ENCODE peak calls at places on chromosome 6, in six cellular contexts. F, M, R, G, O and A are unnamed samples. For H3K4me1, the result is how much of the 10 kb centered on the place peaks cover.

GRCh38 chr6:132388291-132388690 is 13.0 kb downstream of the MOXD1 start:
- DNase-seq in R (no peak), O (no peak), M (no peak), G (no peak), F (no peak), A (no peak)

GRCh38 chr6:150667977-150668716 is 68.5 kb downstream of the PLEKHG1 start:
- DNase-seq in R (peak), M (peak), O (no peak), G (peak), F (peak), A (peak)

GRCh38 chr6:150456466-150456865 is 87.7 kb downstream of the IYD start:
- DNase-seq in O (no peak), M (no peak), G (no peak), F (no peak), R (no peak), A (no peak)

GRCh38 chr6:11653028-11653583 is 115.6 kb downstream of the TMEM170B start:
- DNase-seq in O (peak), R (no peak), F (peak), G (no peak), M (no peak), A (peak)

GRCh38 chr6:19788684-19789083 is 48.5 kb upstream of the ID4 start:
- DNase-seq in G (no peak), M (no peak), R (no peak), O (no peak), F (no peak), A (no peak)

GRCh38 chr6:38319259-38320255 is 320.2 kb downstream of the BTBD9 start:
- DNase-seq in G (no peak), F (no peak), R (no peak), M (peak), O (no peak), A (no peak)

GRCh38 chr6:73704260-73704659 is 8.3 kb downstream of the CD109 start:
- DNase-seq in O (no peak), F (peak), M (peak), G (peak), R (no peak), A (no peak)

GRCh38 chr6:41878961-41879405 is 16.2 kb downstream of the USP49 start:
- DNase-seq in F (no peak), O (no peak), M (no peak), G (no peak), R (no peak), A (no peak)

GRCh38 chr6:156881687-156882629 is 104.8 kb downstream of the ARID1B start:
- DNase-seq in O (no peak), M (no peak), R (no peak), F (no peak), G (no peak), A (no peak)

GRCh38 chr6:35300848-35301247 is 3.2 kb downstream of the DEF6 start:
- DNase-seq in M (no peak), G (no peak), R (no peak), F (no peak), O (peak), A (no peak)

GRCh38 chr6:16127471-16127870 is 1.4 kb upstream of the MYLIP start:
- DNase-seq in G (no peak), O (no peak), R (no peak), F (no peak), M (no peak), A (no peak)

GRCh38 chr6:11575408-11576033 is 38.0 kb downstream of the TMEM170B start:
- DNase-seq in F (peak), O (peak), M (peak), G (no peak), R (no peak), A (no peak)

GRCh38 chr6:31204751-31205145 is 34.3 kb upstream of the POU5F1 start:
- DNase-seq in R (no peak), F (no peak), M (no peak), G (no peak), O (no peak), A (no peak)

GRCh38 chr6:163367388-163368183 is 46.9 kb upstream of the QKI start:
- DNase-seq in G (no peak), M (no peak), O (no peak), F (no peak), R (no peak), A (no peak)

GRCh38 chr6:6556162-6556737 is 32.3 kb upstream of the LY86 start:
- DNase-seq in R (no peak), F (no peak), O (no peak), M (no peak), G (no peak), A (no peak)

GRCh38 chr6:119129148-119129967 is 50.9 kb upstream of the FAM184A start:
- DNase-seq in O (peak), F (peak), M (no peak), R (no peak), G (no peak), A (no peak)

GRCh38 chr6:24743265-24743943 is 24.4 kb upstream of the C6orf62 start:
- DNase-seq in O (no peak), R (no peak), F (peak), G (no peak), M (peak), A (no peak)

GRCh38 chr6:86966271-86966670 is 28.9 kb downstream of the HTR1E start:
- DNase-seq in O (no peak), F (no peak), G (no peak), M (no peak), R (no peak), A (no peak)

GRCh38 chr6:146892613-146893401 is 294.0 kb downstream of the ADGB start:
- DNase-seq in R (no peak), G (no peak), M (no peak), F (peak), O (no peak), A (no peak)

GRCh38 chr6:157841211-157841840 is 18.3 kb downstream of the SNX9 start:
- DNase-seq in G (no peak), R (no peak), F (peak), M (no peak), O (no peak), A (no peak)

GRCh38 chr6:104952911-104953409 is 3.9 kb upstream of the LIN28B start:
- DNase-seq in F (no peak), R (no peak), M (no peak), O (no peak), G (no peak), A (no peak)
- H3K4me1 ChIP-seq in F (under half), R (under half), M (under half), O (under half), G (under half), A (under half)

GRCh38 chr6:75117701-75118100 is 88.2 kb downstream of the COL12A1 start:
- DNase-seq in R (no peak), M (no peak), F (no peak), G (no peak), O (no peak), A (no peak)

GRCh38 chr6:75114795-75115194 is 91.1 kb downstream of the COL12A1 start:
- DNase-seq in G (no peak), F (no peak), R (no peak), M (no peak), O (no peak), A (no peak)

GRCh38 chr6:75116946-75117345 is 88.9 kb downstream of the COL12A1 start:
- DNase-seq in F (no peak), R (no peak), O (no peak), M (no peak), G (no peak), A (no peak)

GRCh38 chr6:75113446-75113845 is 92.4 kb downstream of the COL12A1 start:
- DNase-seq in R (no peak), M (no peak), F (no peak), G (no peak), O (no peak), A (no peak)

DNA sequence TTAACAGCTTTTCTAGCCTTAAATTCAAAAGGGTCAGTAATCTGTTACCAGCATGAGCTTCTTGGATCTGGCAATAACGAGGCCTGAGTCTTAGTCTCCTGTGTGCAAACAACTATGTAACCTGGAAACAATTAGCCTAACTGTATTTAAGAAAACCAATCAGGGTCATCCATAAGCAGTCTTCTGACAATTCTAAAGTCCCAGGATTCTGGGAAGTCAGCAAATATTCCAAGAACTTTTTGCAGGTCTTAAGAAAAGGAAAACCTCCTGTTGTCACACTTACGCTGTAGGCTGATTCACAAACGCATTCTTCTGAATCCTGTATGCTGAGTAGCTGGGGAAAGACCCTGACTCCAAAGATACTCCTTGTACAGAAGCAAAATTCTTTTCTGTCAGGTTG is 90.4 kb downstream of the COL12A1 start:
- DNase-seq in O (no peak), R (no peak), G (no peak), F (no peak), M (no peak), A (no peak)
- H3K4me3 ChIP-seq in O (no peak), R (no peak), G (no peak), F (no peak), M (no peak), A (no peak)

GRCh38 chr6:108746411-108746810 is 101.8 kb upstream of the ARMC2 start:
- DNase-seq in G (no peak), F (peak), M (no peak), R (no peak), O (no peak), A (no peak)

GRCh38 chr6:108746841-108747575 is 101.2 kb upstream of the ARMC2 start:
- DNase-seq in M (no peak), F (no peak), R (no peak), O (no peak), G (no peak), A (no peak)

GRCh38 chr6:108748959-108749358 is 99.3 kb upstream of the ARMC2 start:
- DNase-seq in F (peak), O (no peak), M (no peak), G (no peak), R (no peak), A (no peak)

GRCh38 chr6:108745664-108746336 is 102.4 kb upstream of the ARMC2 start:
- DNase-seq in M (no peak), F (no peak), G (no peak), O (no peak), R (no peak), A (no peak)

GRCh38 chr6:108748063-108748462 is 100.2 kb upstream of the ARMC2 start:
- DNase-seq in M (no peak), F (no peak), O (no peak), G (no peak), R (no peak), A (no peak)
- H3K4me1 ChIP-seq in M (under half), F (half or more), O (under half), G (under half), R (under half), A (under half)

DNA sequence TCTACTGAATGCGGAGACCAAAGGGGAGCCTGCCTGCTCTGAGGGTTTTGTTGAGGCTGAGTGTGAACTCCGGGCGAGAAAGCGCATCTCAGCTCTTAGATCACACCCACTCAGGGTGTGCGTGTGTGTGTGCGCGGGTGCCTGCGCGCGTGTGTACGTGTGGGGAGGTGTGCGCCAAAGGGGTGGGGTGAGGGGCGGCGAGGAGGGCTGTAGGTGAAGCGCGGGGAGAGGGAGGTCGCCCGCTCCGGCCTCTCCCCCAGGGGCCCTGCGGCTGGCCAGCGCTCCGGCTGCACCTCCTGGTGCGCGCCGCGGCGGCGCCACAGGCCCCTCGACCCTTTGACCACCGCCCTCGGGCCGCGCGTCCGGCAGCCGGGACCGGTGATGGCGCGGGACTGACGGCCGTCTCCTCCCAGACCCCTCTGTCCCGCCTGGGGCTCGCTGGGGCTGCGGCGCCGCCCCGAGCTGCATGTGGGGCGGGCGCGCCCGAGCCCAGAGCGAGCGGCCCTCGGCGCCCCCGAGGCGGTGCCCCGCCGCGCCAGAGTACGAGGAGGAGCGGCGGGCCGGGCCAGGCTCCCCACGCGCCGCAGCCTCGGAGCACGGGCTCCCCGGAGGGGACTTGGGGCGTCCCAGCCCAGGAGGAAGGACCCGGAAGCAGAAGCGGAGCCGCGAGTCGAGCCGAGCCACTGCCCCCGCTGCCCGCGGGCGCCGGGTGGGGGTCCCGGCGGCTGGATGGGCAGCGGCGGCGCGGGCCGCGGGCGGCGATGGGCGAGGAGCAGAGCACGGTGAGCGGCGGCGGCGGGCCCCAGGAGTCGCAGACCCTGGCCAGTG is at the start of gene RNF217:
- DNase-seq in R (no peak), O (no peak), M (no peak), G (peak), F (peak), A (peak)
- H3K4me3 ChIP-seq in R (peak), O (no peak), M (peak), G (peak), F (peak), A (peak)

DNA sequence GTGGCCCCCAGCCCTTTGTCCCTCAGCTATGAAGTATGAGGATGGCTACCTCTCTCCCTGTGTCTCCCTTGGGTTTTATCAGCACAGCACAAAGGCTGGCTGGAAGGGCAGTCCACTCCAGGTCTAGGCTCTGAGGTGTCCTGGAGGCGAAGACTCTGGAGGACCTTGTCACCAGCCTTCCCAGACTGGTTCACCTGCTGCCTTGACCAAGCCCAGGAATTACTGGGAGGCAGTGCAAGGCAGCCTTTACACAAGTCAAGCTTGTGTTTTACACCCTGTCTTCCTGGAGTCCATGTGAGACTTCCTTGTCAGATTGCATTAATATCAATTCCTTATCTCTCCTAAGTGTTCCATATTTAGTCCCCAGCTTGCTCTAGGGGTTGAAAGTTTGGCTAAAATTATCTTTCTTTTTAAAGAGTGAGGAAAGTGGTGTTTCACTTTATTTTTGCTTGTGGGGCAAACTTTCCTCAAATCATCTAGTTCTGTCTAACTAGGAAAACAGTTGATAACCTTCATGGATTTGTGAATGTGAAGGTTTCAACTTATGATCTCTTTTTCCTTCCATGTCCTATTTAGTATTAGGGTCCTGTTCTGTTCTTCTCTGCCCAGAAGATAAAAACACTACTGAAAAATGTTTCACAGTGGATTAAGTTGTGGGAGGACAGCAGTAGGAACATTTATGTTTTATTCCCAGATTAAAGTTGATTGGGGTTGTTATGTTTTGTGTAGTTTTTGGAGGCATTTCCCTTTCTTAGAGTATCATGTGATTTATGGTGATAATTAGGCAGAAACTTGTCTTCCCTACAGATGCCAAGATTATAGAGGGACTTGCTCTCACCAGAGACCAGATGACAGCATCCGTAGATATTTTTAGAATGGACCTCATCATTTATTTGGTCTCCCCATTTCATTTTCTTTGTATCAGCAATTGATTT is 114.8 kb downstream of the FOXO3 start:
- DNase-seq in M (no peak), F (no peak), R (no peak), G (no peak), O (no peak), A (no peak)
- H3K4me1 ChIP-seq in M (under half), F (half or more), R (under half), G (half or more), O (under half), A (under half)

GRCh38 chr6:33420493-33421343 is 853 bp downstream of the SYNGAP1 start:
- DNase-seq in R (no peak), O (no peak), F (no peak), M (no peak), G (no peak), A (no peak)
- H3K4me3 ChIP-seq in R (peak), O (no peak), F (no peak), M (no peak), G (peak), A (peak)

DNA sequence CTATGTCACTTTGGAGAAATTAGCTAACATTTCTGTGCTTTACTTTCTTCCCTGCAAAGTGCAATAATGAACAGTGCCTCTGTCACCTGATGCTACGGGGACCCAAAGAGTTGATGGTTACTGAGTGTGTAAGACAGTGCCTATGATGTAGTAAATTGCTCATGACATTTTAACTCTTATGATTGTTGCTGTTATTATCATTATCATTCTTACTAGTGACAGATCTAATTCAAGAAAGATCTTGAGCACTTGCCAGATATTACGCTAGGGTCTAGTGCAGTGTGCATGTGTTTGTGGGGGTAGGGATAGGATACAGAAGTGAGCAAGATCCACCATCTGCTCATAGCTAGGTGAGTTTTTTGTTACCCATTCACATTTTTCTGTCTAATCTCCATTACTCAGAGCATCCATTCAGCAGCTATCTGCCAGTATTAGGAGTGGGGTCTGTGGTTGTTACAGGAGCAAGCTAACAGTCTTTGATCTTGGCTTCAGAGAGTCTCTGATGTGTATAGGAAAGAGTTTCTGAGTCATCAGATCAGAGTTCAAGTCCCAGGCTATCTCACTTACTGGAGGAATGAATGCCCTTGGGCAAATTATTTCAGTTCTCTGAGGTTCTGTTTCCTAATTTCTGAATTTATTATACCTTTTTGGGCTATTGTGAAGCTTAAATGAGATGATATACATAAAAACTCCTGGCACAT is 33.1 kb upstream of the DAAM2 start:
- DNase-seq in O (no peak), M (no peak), G (no peak), F (no peak), R (no peak), A (no peak)
- H3K4me1 ChIP-seq in O (under half), M (under half), G (under half), F (under half), R (under half), A (under half)